ENCODE peak calls at places on chromosomes 4 and X, in seven cellular contexts. J is spleen, O is mesendoderm, U is right atrium auricular region, X is NCI-H748 treated with DMSO at 0.1 percent for 48 hours, N is ascending aorta, H is EL. Q is an unnamed sample.

GRCh38 chr4:3369781-3370660 is 71.7 kb upstream of the HGFAC start:
- DNase-seq in J (no peak), O (peak; percentile 91), U (peak; percentile 69), X (no peak), N (no peak), H (peak; percentile 95), Q (peak; percentile 7)

GRCh38 chrX:23901805-23902204 is 5.9 kb downstream of the APOO start:
- DNase-seq in J (no peak), O (peak; percentile 81), U (no peak), X (peak; percentile 55), N (no peak), H (peak; percentile 72), Q (peak; percentile 61)

GRCh38 chr4:128630881-128631280 is 178.6 kb upstream of the JADE1 start:
- DNase-seq in J (no peak), O (no peak), U (no peak), X (no peak), N (no peak), H (no peak), Q (no peak)

GRCh38 chr4:83631066-83631465 is 95.2 kb downstream of the GPAT3 start:
- DNase-seq in J (no peak), O (no peak), U (no peak), X (no peak), N (no peak), H (peak; percentile 8), Q (no peak)

GRCh38 chrX:28590394-28590793 is 3.1 kb downstream of the IL1RAPL1 start:
- DNase-seq in J (no peak), O (no peak), U (no peak), X (no peak), N (no peak), H (no peak), Q (no peak)

GRCh38 chr4:16205298-16206164 is 20.7 kb downstream of the TAPT1 start:
- DNase-seq in J (no peak), O (peak; percentile 60), U (no peak), X (peak; percentile 49), N (no peak), H (peak; percentile 4), Q (peak; percentile 58)

GRCh38 chr4:25938251-25939186 is 24.5 kb downstream of the SMIM20 start:
- DNase-seq in J (no peak), O (no peak), U (peak; percentile 72), X (no peak), N (no peak), H (peak; percentile 60), Q (no peak)

GRCh38 chr4:106495498-106495897 is 126.9 kb upstream of the GIMD1 start:
- DNase-seq in J (no peak), O (no peak), U (no peak), X (no peak), N (no peak), H (no peak), Q (no peak)

GRCh38 chr4:119135721-119136121 is at the start of gene MYOZ2:
- DNase-seq in J (no peak), O (no peak), U (no peak), X (no peak), N (no peak), H (no peak), Q (no peak)

GRCh38 chr4:136203199-136203598 is 1329.1 kb downstream of the PCDH18 start:
- DNase-seq in J (peak; percentile 20), O (no peak), U (no peak), X (no peak), N (no peak), H (no peak), Q (no peak)

GRCh38 chr4:158850800-158851644 is 82.2 kb downstream of the FNIP2 start:
- DNase-seq in J (no peak), O (no peak), U (no peak), X (peak; percentile 9), N (no peak), H (peak; percentile 30), Q (no peak)

GRCh38 chr4:140609548-140610425 is 41.0 kb upstream of the UCP1 start:
- DNase-seq in J (no peak), O (peak; percentile 51), U (no peak), X (peak; percentile 2), N (no peak), H (peak; percentile 40), Q (no peak)

GRCh38 chr4:38896940-38897339 is 29.3 kb downstream of the FAM114A1 start:
- DNase-seq in J (no peak), O (no peak), U (no peak), X (no peak), N (no peak), H (no peak), Q (no peak)

GRCh38 chr4:41873380-41874295 is 61.6 kb upstream of the TMEM33 start:
- DNase-seq in J (peak; percentile 57), O (peak; percentile 51), U (no peak), X (no peak), N (no peak), H (no peak), Q (no peak)

GRCh38 chrX:153988493-153988892 is 15.9 kb downstream of the TMEM187 start:
- DNase-seq in J (no peak), O (no peak), U (no peak), X (no peak), N (no peak), H (no peak), Q (no peak)

GRCh38 chr4:94680131-94680862 is 77.5 kb upstream of the BMPR1B start:
- DNase-seq in J (no peak), O (no peak), U (no peak), X (no peak), N (no peak), H (no peak), Q (no peak)

GRCh38 chrX:120604359-120604782 is 470 bp downstream of the MCTS1 start:
- DNase-seq in J (no peak), O (peak; percentile 4), U (no peak), X (peak; percentile 62), N (no peak), H (peak; percentile 60), Q (peak; percentile 27)

GRCh38 chr4:152036626-152037025 is 275.8 kb upstream of the GATB start:
- DNase-seq in J (no peak), O (no peak), U (no peak), X (no peak), N (no peak), H (no peak), Q (no peak)

GRCh38 chrX:2748171-2748814 is 3.5 kb upstream of the XG start:
- DNase-seq in J (no peak), O (no peak), U (no peak), X (no peak), N (no peak), H (no peak), Q (no peak)

GRCh38 chrX:130081421-130082045 is 28.8 kb downstream of the ELF4 start:
- DNase-seq in J (no peak), O (no peak), U (no peak), X (no peak), N (no peak), H (no peak), Q (no peak)

GRCh38 chrX:150664290-150664689 is 28.9 kb upstream of the MTMR1 start:
- DNase-seq in J (no peak), O (no peak), U (no peak), X (peak; percentile 37), N (no peak), H (peak; percentile 2), Q (no peak)

GRCh38 chr4:26083987-26084386 is 170.0 kb downstream of the SMIM20 start:
- DNase-seq in J (no peak), O (peak; percentile 34), U (no peak), X (no peak), N (no peak), H (peak; percentile 88), Q (no peak)

GRCh38 chrX:78886550-78886949 is 58.6 kb upstream of the P2RY10 start:
- DNase-seq in J (no peak), O (peak; percentile 7), U (no peak), X (no peak), N (no peak), H (peak; percentile 6), Q (no peak)

GRCh38 chrX:124328765-124329164 is 3.7 kb upstream of the TEX13D start:
- DNase-seq in J (no peak), O (peak; percentile 13), U (no peak), X (no peak), N (no peak), H (peak; percentile 5), Q (no peak)

GRCh38 chr4:140068247-140068646 is 85.7 kb downstream of the MAML3 start:
- DNase-seq in J (no peak), O (no peak), U (no peak), X (no peak), N (no peak), H (no peak), Q (no peak)

GRCh38 chr4:64158648-64159326 is 250.5 kb downstream of the TECRL start:
- DNase-seq in J (no peak), O (peak; percentile 82), U (no peak), X (peak; percentile 0), N (no peak), H (peak; percentile 15), Q (peak; percentile 25)

GRCh38 chr4:108730579-108730978 is 32.3 kb downstream of the ETNPPL start:
- DNase-seq in J (no peak), O (no peak), U (no peak), X (no peak), N (no peak), H (no peak), Q (no peak)

GRCh38 chr4:385934-386707 is 48.5 kb downstream of the ZNF141 start:
- DNase-seq in J (no peak), O (no peak), U (no peak), X (no peak), N (no peak), H (no peak), Q (no peak)

GRCh38 chr4:25821899-25822298 is 40.9 kb downstream of the SEL1L3 start:
- DNase-seq in J (no peak), O (no peak), U (no peak), X (no peak), N (no peak), H (no peak), Q (no peak)

GRCh38 chr4:148514581-148514980 is 72.4 kb upstream of the NR3C2 start:
- DNase-seq in J (no peak), O (no peak), U (no peak), X (no peak), N (no peak), H (no peak), Q (no peak)

GRCh38 chr4:184991860-184992259 is 26.4 kb upstream of the HELT start:
- DNase-seq in J (no peak), O (no peak), U (no peak), X (no peak), N (no peak), H (no peak), Q (no peak)

GRCh38 chr4:127203561-127204260 is 429.0 kb upstream of the INTU start:
- DNase-seq in J (no peak), O (peak; percentile 13), U (no peak), X (no peak), N (no peak), H (peak; percentile 67), Q (no peak)

GRCh38 chr4:62414563-62414962 is 1214.4 kb downstream of the ADGRL3 start:
- DNase-seq in J (no peak), O (no peak), U (no peak), X (no peak), N (no peak), H (no peak), Q (no peak)

Q was measured in GF-D8.